ENCODE peak calls at places on chromosome 11, in seven cellular contexts. A is GM23248, F is PC-3, M is neural progenitor cell, Q is hepatocyte, T is SK-N-SH, G is HCT116. V is an unnamed sample. For H3K4me1, the result is how much of the 10 kb centered on the place peaks cover.

GRCh38 chr11:17673951-17674350 is 45.4 kb upstream of the MYOD1 start:
- DNase-seq in G (no peak), M (no peak), A (no peak), Q (no peak), T (no peak), F (peak), V (no peak)

GRCh38 chr11:114060402-114061052 is 1.0 kb downstream of the ZBTB16 start:
- DNase-seq in T (peak), Q (peak), A (peak), M (peak), G (no peak), F (no peak), V (no peak)

GRCh38 chr11:65394125-65394536 is 7.7 kb downstream of the FRMD8 start:
- DNase-seq in F (no peak), M (no peak), A (no peak), Q (no peak), T (no peak), G (no peak), V (no peak)

GRCh38 chr11:10441652-10442503 is 13.2 kb upstream of the AMPD3 start:
- DNase-seq in F (no peak), G (no peak), M (no peak), T (no peak), Q (no peak), A (no peak), V (peak)

GRCh38 chr11:101870510-101870909 is 44.3 kb upstream of the CEP126 start:
- DNase-seq in A (peak), F (peak), G (peak), T (no peak), Q (peak), M (no peak), V (no peak)

GRCh38 chr11:44320289-44320973 is 10.5 kb upstream of the ALX4 start:
- DNase-seq in M (no peak), G (no peak), Q (no peak), F (no peak), A (no peak), T (no peak), V (no peak)

GRCh38 chr11:64144587-64145295 is 21.2 kb downstream of the MACROD1 start:
- DNase-seq in A (no peak), T (peak), G (no peak), M (no peak), Q (no peak), F (no peak), V (no peak)

GRCh38 chr11:79686703-79687419 is 246.0 kb upstream of the TENM4 start:
- DNase-seq in T (no peak), M (no peak), A (no peak), F (peak), G (no peak), Q (no peak), V (no peak)

GRCh38 chr11:74820763-74821162 is 72.1 kb downstream of the RNF169 start:
- DNase-seq in M (no peak), Q (no peak), G (no peak), F (peak), T (no peak), A (peak), V (no peak)

GRCh38 chr11:103887001-103887680 is 149.3 kb upstream of the DDI1 start:
- DNase-seq in T (no peak), M (no peak), F (no peak), Q (no peak), A (no peak), G (no peak), V (peak)

GRCh38 chr11:43557553-43558031 is 122.9 kb upstream of the HSD17B12 start:
- DNase-seq in A (peak), G (no peak), F (peak), T (no peak), M (peak), Q (no peak), V (no peak)

GRCh38 chr11:102716527-102716926 is 8.2 kb downstream of the MMP8 start:
- DNase-seq in G (no peak), Q (no peak), T (no peak), M (no peak), F (no peak), A (no peak), V (peak)

GRCh38 chr11:119419834-119420492 is 3.0 kb downstream of the THY1 start:
- DNase-seq in A (no peak), G (no peak), Q (no peak), F (no peak), T (no peak), M (no peak), V (no peak)

GRCh38 chr11:19251577-19251976 is 10.8 kb upstream of the E2F8 start:
- DNase-seq in Q (no peak), T (no peak), M (no peak), G (no peak), F (no peak), A (no peak), V (no peak)

GRCh38 chr11:103325686-103326069 is 216.5 kb downstream of the DYNC2H1 start:
- DNase-seq in F (no peak), M (peak), G (no peak), Q (no peak), A (no peak), T (no peak), V (no peak)

GRCh38 chr11:22670803-22671202 is 4.4 kb downstream of the GAS2 start:
- DNase-seq in Q (peak), F (peak), A (peak), G (no peak), M (no peak), T (no peak), V (no peak)

GRCh38 chr11:34758262-34758661 is 137.4 kb downstream of the EHF start:
- DNase-seq in Q (no peak), A (no peak), G (no peak), M (no peak), F (no peak), T (peak), V (no peak)

GRCh38 chr11:61294717-61295595 is at the start of gene VWCE:
- DNase-seq in G (no peak), F (peak), Q (peak), T (peak), A (peak), M (peak), V (peak)

GRCh38 chr11:1600626-1601025 is 2.5 kb upstream of the KRTAP5-2 start:
- DNase-seq in F (no peak), T (no peak), M (no peak), Q (no peak), A (no peak), G (no peak), V (no peak)

GRCh38 chr11:9138612-9139579 is 47.5 kb upstream of the SCUBE2 start:
- DNase-seq in M (no peak), G (peak), A (peak), T (no peak), Q (peak), F (peak), V (no peak)

GRCh38 chr11:19673924-19674390 is 38.7 kb upstream of the NAV2 start:
- DNase-seq in Q (peak), A (peak), M (peak), F (no peak), G (no peak), T (no peak), V (no peak)

GRCh38 chr11:86816251-86816726 is 15.9 kb downstream of the PRSS23 start:
- DNase-seq in Q (peak), F (peak), A (peak), M (no peak), T (no peak), G (no peak), V (no peak)

GRCh38 chr11:69435161-69435990 is 46.1 kb upstream of the LINC01488 start:
- DNase-seq in M (peak), Q (no peak), A (no peak), F (no peak), T (no peak), G (no peak), V (no peak)

GRCh38 chr11:73652046-73652730 is 5.8 kb downstream of the PLEKHB1 start:
- DNase-seq in G (peak), T (no peak), Q (no peak), M (peak), A (no peak), F (peak), V (no peak)

GRCh38 chr11:17952487-17952886 is 60.4 kb downstream of the SERGEF start:
- DNase-seq in F (no peak), M (no peak), A (no peak), Q (no peak), T (no peak), G (no peak), V (no peak)

GRCh38 chr11:79919340-79919739 is 478.5 kb upstream of the TENM4 start:
- DNase-seq in Q (no peak), M (no peak), A (no peak), G (no peak), F (no peak), T (no peak), V (no peak)

GRCh38 chr11:96228472-96228871 is 114.5 kb downstream of the MAML2 start:
- DNase-seq in Q (peak), M (no peak), F (peak), T (no peak), G (peak), A (peak), V (no peak)

DNA sequence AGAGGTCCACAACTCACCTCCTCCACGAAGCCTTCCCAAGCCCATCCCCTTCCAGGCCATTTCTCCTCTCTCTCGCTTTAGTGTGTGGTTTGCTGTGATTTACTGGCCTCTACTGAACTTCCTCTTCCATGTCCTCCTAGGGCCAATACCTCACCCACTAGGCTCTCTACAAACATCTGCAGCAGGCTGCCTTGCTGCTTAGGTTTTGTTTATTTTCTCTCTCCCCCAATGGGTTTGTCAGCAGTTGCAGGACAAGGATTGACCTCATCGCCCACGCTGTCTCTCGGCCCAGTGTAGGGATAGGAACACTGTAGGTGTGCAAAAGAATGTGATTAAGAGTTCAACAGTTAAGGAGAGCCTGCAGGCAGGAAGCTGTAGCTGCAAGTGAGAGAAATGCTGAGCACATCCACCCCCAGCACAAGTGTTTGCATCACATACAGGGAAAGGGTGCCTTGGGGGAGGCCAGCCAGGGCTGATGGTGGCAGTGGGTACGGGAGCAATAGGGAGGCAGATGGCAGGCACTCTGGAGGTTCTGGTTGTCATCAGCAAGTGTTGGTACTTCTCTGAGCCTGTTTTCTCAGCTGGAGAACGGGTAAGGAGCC is 1.4 kb downstream of the PC start:
- DNase-seq in T (no peak), M (peak), G (no peak), Q (peak), F (no peak), A (peak), V (peak)
- TF ChIP-seq EZH2phosphoT487 in T (no peak), M (no peak), G (no peak), Q (no peak), F (no peak), A (no peak), V (no peak)

GRCh38 chr11:3160252-3161031 is 4.7 kb downstream of the OSBPL5 start:
- DNase-seq in M (peak), F (no peak), Q (peak), G (peak), T (peak), A (peak), V (peak)

GRCh38 chr11:3158131-3158591 is 6.9 kb downstream of the OSBPL5 start:
- DNase-seq in T (no peak), A (no peak), M (no peak), G (no peak), Q (no peak), F (no peak), V (no peak)

GRCh38 chr11:3157381-3158130 is 7.6 kb downstream of the OSBPL5 start:
- DNase-seq in G (no peak), F (peak), M (no peak), T (no peak), Q (no peak), A (peak), V (peak)

GRCh38 chr11:3159296-3160190 is 5.6 kb downstream of the OSBPL5 start:
- DNase-seq in Q (peak), M (peak), G (no peak), F (no peak), A (peak), T (no peak), V (no peak)

DNA sequence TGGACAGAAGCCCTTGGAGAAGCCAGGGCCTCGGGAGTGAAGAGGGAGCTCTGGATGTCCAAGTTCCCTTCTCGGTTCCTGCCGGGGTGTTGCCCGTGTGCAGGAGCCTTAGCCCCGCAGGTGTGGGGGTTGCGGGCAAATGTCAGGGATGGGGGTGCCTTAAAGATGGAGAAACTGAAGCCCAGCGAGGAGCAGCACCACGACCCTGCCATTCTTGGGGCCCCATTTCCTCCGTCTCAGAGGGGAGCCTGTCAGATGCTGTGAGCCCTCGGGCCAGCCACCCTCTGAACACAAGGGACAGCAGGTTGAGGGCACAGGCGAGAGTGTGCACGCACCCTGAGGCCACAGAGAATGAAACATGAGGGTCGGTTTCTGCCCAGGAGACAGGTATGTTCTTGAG is 6.3 kb downstream of the OSBPL5 start:
- DNase-seq in G (no peak), Q (no peak), F (no peak), T (no peak), M (no peak), A (no peak), V (no peak)
- H3K4me1 ChIP-seq in G (half or more), Q (under half), F (under half), T (under half), M (under half), A (half or more), V (under half)

DNA sequence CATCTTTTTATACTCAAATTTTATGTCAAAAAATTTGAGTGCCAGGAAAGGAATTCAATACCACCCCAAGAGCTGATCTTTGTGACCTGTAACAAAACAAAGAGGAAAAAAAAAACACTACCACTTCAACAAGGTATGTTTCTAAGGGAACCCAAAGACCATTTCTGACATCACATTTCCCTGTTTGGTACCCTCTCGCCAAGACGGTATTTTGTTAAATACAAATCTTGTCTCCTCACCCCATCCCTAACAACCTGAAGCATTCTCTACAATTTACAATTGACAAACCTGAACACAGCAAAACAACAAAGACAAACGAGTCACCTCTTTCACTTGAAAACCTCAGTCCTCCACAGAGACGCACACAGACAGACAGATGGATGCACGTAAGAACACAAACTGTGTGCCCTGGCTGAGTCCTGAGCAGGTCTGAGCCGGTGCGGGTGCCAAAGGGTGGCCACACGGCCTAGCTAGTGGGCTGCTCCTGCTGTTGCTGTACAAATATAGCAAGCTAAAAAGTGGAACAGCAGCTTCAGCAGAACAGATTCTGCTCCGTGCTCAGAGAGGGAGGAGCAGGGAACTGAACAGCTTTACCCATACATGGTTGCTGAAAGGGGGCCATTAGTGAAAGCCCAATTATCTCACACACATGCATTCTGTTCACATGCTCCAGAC is 28.6 kb downstream of the CELF1 start:
- DNase-seq in F (no peak), M (no peak), A (peak), Q (peak), T (peak), G (no peak), V (no peak)
- TF ChIP-seq EZH2phosphoT487 in F (no peak), M (no peak), A (no peak), Q (no peak), T (no peak), G (no peak), V (no peak)

GRCh38 chr11:95100191-95100648 is 10.6 kb downstream of the ENDOD1 start:
- DNase-seq in A (no peak), T (no peak), Q (no peak), M (no peak), F (no peak), G (no peak), V (no peak)

GRCh38 chr11:95095858-95096587 is 6.4 kb downstream of the ENDOD1 start:
- DNase-seq in A (peak), G (no peak), F (peak), T (no peak), Q (no peak), M (no peak), V (peak)

GRCh38 chr11:95100856-95101507 is 11.3 kb downstream of the ENDOD1 start:
- DNase-seq in F (no peak), T (no peak), Q (no peak), A (no peak), M (no peak), G (no peak), V (no peak)

GRCh38 chr11:95097209-95097608 is 7.6 kb downstream of the ENDOD1 start:
- DNase-seq in G (no peak), A (no peak), T (no peak), F (no peak), Q (no peak), M (no peak), V (no peak)

DNA sequence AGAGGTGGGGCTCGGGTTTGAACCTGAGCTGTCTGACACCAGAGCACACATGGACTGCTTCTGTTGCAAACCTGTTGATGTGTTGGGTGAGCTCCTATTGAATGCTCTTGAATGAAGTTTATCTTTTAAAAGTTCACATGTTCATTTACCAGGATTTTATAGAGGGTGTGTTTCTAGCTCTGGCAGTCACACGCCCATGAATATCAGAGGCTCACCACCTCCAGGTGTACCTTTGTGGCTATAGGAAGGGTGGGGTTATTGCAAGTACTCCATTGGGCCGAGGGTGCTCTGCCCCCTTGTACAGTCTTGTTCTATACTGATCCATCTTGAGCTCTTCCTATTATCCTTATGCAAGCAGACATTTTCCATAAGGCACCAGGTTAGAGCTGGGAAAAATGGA is 9.2 kb downstream of the ENDOD1 start:
- DNase-seq in Q (no peak), A (no peak), T (no peak), M (no peak), F (no peak), G (no peak), V (no peak)
- H3K4me1 ChIP-seq in Q (under half), A (under half), T (under half), M (under half), F (under half), G (under half), V (half or more)

DNA sequence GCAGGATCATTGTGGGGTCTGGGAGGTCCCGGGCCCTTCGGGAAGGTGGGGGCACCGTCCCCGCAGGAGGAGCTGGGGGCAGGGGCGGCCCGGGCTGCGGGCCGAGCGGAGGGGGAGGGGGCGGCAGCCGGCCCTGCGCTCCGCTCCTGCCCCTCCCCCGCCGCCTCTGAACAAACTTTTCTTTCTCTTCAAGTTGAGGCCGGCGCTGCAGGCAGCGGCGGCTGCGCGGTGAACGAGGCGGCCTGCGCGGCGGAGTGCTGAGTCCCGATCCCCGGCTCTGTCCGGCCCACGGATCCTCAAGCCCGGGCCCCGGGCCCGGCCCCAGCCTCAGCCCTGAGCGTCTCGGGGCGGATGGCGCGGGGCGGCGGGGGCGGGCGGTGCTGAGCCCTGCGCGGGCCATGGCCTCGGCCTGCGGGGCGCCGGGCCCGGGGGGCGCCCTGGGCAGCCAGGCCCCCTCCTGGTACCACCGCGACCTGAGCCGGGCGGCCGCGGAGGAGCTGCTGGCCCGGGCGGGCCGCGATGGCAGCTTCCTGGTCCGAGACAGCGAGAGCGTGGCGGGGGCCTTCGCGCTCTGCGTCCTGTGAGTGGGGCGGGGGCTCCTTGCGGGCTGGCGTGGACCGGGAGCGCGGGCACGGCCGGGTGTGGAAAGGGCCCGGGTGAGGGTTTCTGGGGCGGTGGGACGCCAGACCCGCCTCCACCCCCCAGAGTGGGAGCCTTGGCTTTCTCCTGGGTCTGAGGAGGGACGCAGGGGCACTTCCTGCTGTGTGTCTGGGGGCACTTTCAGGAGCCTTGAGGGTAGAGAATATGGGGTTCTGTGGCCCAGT is at the start of gene INPPL1:
- DNase-seq in T (peak), F (peak), G (no peak), A (peak), M (peak), Q (peak), V (peak)
- TF ChIP-seq EZH2phosphoT487 in T (no peak), F (no peak), G (no peak), A (no peak), M (no peak), Q (no peak), V (no peak)

DNA sequence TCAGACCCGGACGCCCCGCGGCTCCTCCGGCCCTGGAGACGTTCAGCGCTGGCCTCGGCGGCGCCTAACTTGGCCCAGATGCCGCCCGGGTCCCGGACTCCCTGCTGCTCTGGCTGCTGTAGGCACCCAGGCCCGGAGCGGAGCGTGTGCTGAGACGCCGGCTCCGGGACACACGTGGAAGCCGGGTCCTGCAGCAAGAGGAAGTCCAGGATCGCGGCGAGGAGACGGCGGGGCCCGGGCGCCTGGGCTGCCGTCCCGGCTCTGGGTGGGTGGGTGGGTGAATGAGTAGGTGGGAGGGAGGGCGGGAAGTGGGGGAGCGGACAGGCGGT is 223 bp downstream of the WT1 start:
- DNase-seq in A (no peak), T (no peak), M (no peak), G (no peak), F (peak), Q (no peak), V (no peak)
- H3K4me1 ChIP-seq in A (under half), T (under half), M (under half), G (under half), F (under half), Q (under half), V (under half)

GRCh38 chr11:88704505-88704904 is 361.3 kb downstream of the GRM5 start:
- DNase-seq in Q (peak), G (no peak), A (peak), M (peak), F (peak), T (no peak), V (no peak)

GRCh38 chr11:88709567-88709966 is 356.2 kb downstream of the GRM5 start:
- DNase-seq in A (peak), M (no peak), G (no peak), Q (no peak), F (peak), T (no peak), V (no peak)
- TF ChIP-seq EZH2phosphoT487 in A (no peak), M (no peak), G (no peak), Q (no peak), F (no peak), T (no peak), V (no peak)

V was measured in OCI-LY7.